ENCODE peak calls at places on chromosomes 5 and 9, in eight cellular contexts. H is activated CD8-positive, alpha-beta T cell treated with anti-CD3 and anti-CD28 coated beads for 36 hours; B is activated naive CD8-positive, alpha-beta T cell treated with anti-CD3 and anti-CD28 coated beads for 36 hours; L is GM20000; S is activated B cell treated with CpG ODN at 0.5 μM for 24 hours; C is activated CD4-positive, alpha-beta T cell treated with anti-CD3 and anti-CD28 coated beads, Interleukin-2, amount 50 U/mL, for 1 hour; A is HFFc6; R is PC-3. Y is an unnamed sample.

GRCh38 chr5:68460147-68460760 is 244.7 kb downstream of the PIK3R1 start:
- DNase-seq in H (peak; percentile 70), B (peak; percentile 14), L (peak; percentile 29), S (no peak), C (peak; percentile 13), A (peak; percentile 62), R (peak; percentile 46), Y (no peak)

GRCh38 chr9:37951671-37952579 is 48.0 kb upstream of the SLC25A51 start:
- DNase-seq in H (no peak), B (no peak), L (no peak), S (no peak), C (no peak), A (no peak), R (no peak), Y (no peak)

GRCh38 chr5:171431251-171431777 is 11.9 kb downstream of the FGF18 start:
- DNase-seq in H (no peak), B (no peak), L (no peak), S (no peak), C (no peak), A (no peak), R (no peak), Y (no peak)

GRCh38 chr9:137129089-137129455 is 9.9 kb upstream of the GRIN1 start:
- DNase-seq in H (peak; percentile 43), B (no peak), L (no peak), S (no peak), C (no peak), A (no peak), R (no peak), Y (peak; percentile 78)

GRCh38 chr9:136287960-136288753 is 15.7 kb downstream of the CCDC187 start:
- DNase-seq in H (no peak), B (no peak), L (no peak), S (no peak), C (no peak), A (no peak), R (no peak), Y (peak; percentile 70)

GRCh38 chr5:11903614-11904269 is 504 bp downstream of the CTNND2 start:
- DNase-seq in H (peak; percentile 2), B (peak; percentile 30), L (peak; percentile 31), S (no peak), C (no peak), A (no peak), R (peak; percentile 57), Y (no peak)

GRCh38 chr5:151924564-151925395 is at the start of gene GLRA1:
- DNase-seq in H (peak; percentile 66), B (peak; percentile 48), L (peak; percentile 51), S (no peak), C (peak; percentile 63), A (no peak), R (peak; percentile 55), Y (peak; percentile 75)

GRCh38 chr5:134626369-134627014 is 6.1 kb downstream of the SAR1B start:
- DNase-seq in H (no peak), B (no peak), L (no peak), S (no peak), C (no peak), A (no peak), R (peak; percentile 61), Y (no peak)

GRCh38 chr9:116928283-116928682 is 241.2 kb downstream of the TRIM32 start:
- DNase-seq in H (no peak), B (no peak), L (no peak), S (no peak), C (no peak), A (no peak), R (no peak), Y (no peak)

GRCh38 chr9:38346811-38347735 is 45.4 kb upstream of the ALDH1B1 start:
- DNase-seq in H (no peak), B (no peak), L (no peak), S (no peak), C (no peak), A (no peak), R (no peak), Y (no peak)

GRCh38 chr5:2989517-2989916 is 238.0 kb upstream of the IRX2 start:
- DNase-seq in H (no peak), B (no peak), L (no peak), S (no peak), C (no peak), A (no peak), R (no peak), Y (no peak)

GRCh38 chr9:21970800-21971620 is 23.2 kb downstream of the CDKN2A start:
- DNase-seq in H (no peak), B (no peak), L (no peak), S (no peak), C (no peak), A (no peak), R (no peak), Y (peak; percentile 67)

GRCh38 chr5:135203593-135204036 is 169.6 kb upstream of the PITX1 start:
- DNase-seq in H (no peak), B (no peak), L (no peak), S (no peak), C (no peak), A (no peak), R (peak; percentile 59), Y (no peak)

GRCh38 chr5:159097461-159098284 is 2.0 kb downstream of the EBF1 start:
- DNase-seq in H (peak; percentile 17), B (no peak), L (peak; percentile 73), S (peak; percentile 49), C (no peak), A (no peak), R (no peak), Y (no peak)

GRCh38 chr5:14534773-14535172 is 46.8 kb upstream of the OTULINL start:
- DNase-seq in H (no peak), B (no peak), L (no peak), S (no peak), C (no peak), A (no peak), R (no peak), Y (no peak)

GRCh38 chr5:74626386-74627222 is 13.9 kb downstream of the ENC1 start:
- DNase-seq in H (no peak), B (no peak), L (no peak), S (no peak), C (no peak), A (no peak), R (no peak), Y (no peak)

GRCh38 chr5:93425102-93425501 is 155.9 kb downstream of the NR2F1-AS1 start:
- DNase-seq in H (no peak), B (no peak), L (no peak), S (no peak), C (no peak), A (no peak), R (no peak), Y (no peak)